ENCODE peak calls at places on chromosomes 3 and 15, in six cellular contexts. A, Q, D, W, S and N are unnamed samples.

GRCh38 chr3:50356553-50356952 is 2.8 kb downstream of the TMEM115 start:
- DNase-seq in Q (peak), A (peak), W (no peak), S (no peak), D (no peak), N (no peak)

GRCh38 chr3:138125548-138126221 is 6.5 kb downstream of the A4GNT start:
- DNase-seq in W (no peak), Q (peak), A (no peak), D (no peak), S (no peak), N (no peak)

GRCh38 chr3:145557405-145557804 is 603.6 kb downstream of the PLOD2 start:
- DNase-seq in S (no peak), Q (peak), A (peak), D (no peak), W (no peak), N (no peak)

GRCh38 chr3:124599779-124600693 is 130.2 kb upstream of the UMPS start:
- DNase-seq in D (no peak), S (no peak), W (peak), A (no peak), Q (peak), N (no peak)

GRCh38 chr3:150054635-150055034 is 83.9 kb upstream of the PFN2 start:
- DNase-seq in A (no peak), Q (no peak), W (no peak), D (no peak), S (no peak), N (no peak)

GRCh38 chr3:138062626-138063025 is 52.7 kb downstream of the CLDN18 start:
- DNase-seq in D (no peak), W (no peak), A (no peak), S (no peak), Q (peak), N (peak)

GRCh38 chr3:72334681-72335457 is 513.4 kb downstream of the SHQ1 start:
- DNase-seq in D (no peak), Q (no peak), A (no peak), W (no peak), S (no peak), N (no peak)

GRCh38 chr15:100349321-100349695 is 7.5 kb upstream of the ADAMTS17 start:
- DNase-seq in A (no peak), D (no peak), Q (no peak), W (no peak), S (no peak), N (no peak)

GRCh38 chr15:27459836-27460235 is 488.9 kb downstream of the GABRG3 start:
- DNase-seq in W (no peak), D (no peak), A (no peak), S (no peak), Q (no peak), N (no peak)

GRCh38 chr15:27234593-27234992 is 263.6 kb downstream of the GABRG3 start:
- DNase-seq in D (no peak), W (no peak), Q (no peak), S (no peak), A (no peak), N (no peak)

GRCh38 chr15:58081446-58081845 is 15.9 kb upstream of the ALDH1A2 start:
- DNase-seq in A (no peak), D (no peak), S (no peak), Q (peak), W (no peak), N (no peak)

GRCh38 chr15:57565326-57565725 is 26.4 kb upstream of the MYZAP start:
- DNase-seq in D (no peak), Q (no peak), W (no peak), S (no peak), A (no peak), N (no peak)

GRCh38 chr15:69808756-69809155 is 289.0 kb downstream of the TLE3 start:
- DNase-seq in D (no peak), S (no peak), A (no peak), Q (peak), W (no peak), N (no peak)

GRCh38 chr3:36991923-36992805 is 767 bp downstream of the EPM2AIP1 start:
- DNase-seq in A (peak), W (peak), S (no peak), D (no peak), Q (peak), N (peak)

GRCh38 chr15:61275901-61276300 is 46.8 kb upstream of the RORA start:
- DNase-seq in D (no peak), S (no peak), W (no peak), A (no peak), Q (no peak), N (no peak)

GRCh38 chr15:27949089-27949488 is 150.0 kb downstream of the OCA2 start:
- DNase-seq in Q (no peak), D (no peak), W (no peak), S (no peak), A (no peak), N (no peak)

GRCh38 chr15:100081454-100081853 is 260.3 kb downstream of the ADAMTS17 start:
- DNase-seq in D (no peak), W (no peak), Q (no peak), A (no peak), S (no peak), N (no peak)

GRCh38 chr3:159828542-159828943 is 160.1 kb upstream of the IL12A start:
- DNase-seq in D (no peak), Q (peak), A (peak), W (peak), S (peak), N (no peak)

GRCh38 chr3:107665351-107665750 is 142.6 kb downstream of the BBX start:
- DNase-seq in Q (no peak), S (no peak), W (no peak), A (no peak), D (no peak), N (no peak)

GRCh38 chr3:65953881-65954733 is 84.6 kb downstream of the MAGI1 start:
- DNase-seq in A (peak), Q (peak), D (peak), W (no peak), S (no peak), N (no peak)

GRCh38 chr3:112759681-112760080 is 87.0 kb downstream of the CD200R1L start:
- DNase-seq in A (no peak), Q (no peak), S (no peak), D (no peak), W (no peak), N (no peak)

GRCh38 chr3:88408097-88408496 is 258.3 kb downstream of the C3orf38 start:
- DNase-seq in A (no peak), Q (no peak), D (no peak), W (no peak), S (no peak), N (no peak)

GRCh38 chr3:36373661-36374060 is 6.6 kb upstream of the STAC start:
- DNase-seq in D (no peak), Q (no peak), W (no peak), S (no peak), A (no peak), N (no peak)

GRCh38 chr15:83107841-83108181 is 366 bp downstream of the TM6SF1 start:
- DNase-seq in W (no peak), Q (no peak), D (no peak), S (no peak), A (no peak), N (no peak)

GRCh38 chr3:171813897-171814460 is 3.7 kb upstream of the PLD1 start:
- DNase-seq in W (no peak), A (no peak), D (no peak), S (peak), Q (peak), N (no peak)

GRCh38 chr3:30114918-30115317 is 491.5 kb upstream of the TGFBR2 start:
- DNase-seq in D (no peak), W (no peak), Q (no peak), A (no peak), S (no peak), N (no peak)

GRCh38 chr15:52790166-52790708 is at the start of gene ONECUT1:
- DNase-seq in A (peak), W (peak), S (peak), D (no peak), Q (peak), N (no peak)

GRCh38 chr3:179991877-179992276 is 44.9 kb downstream of the PEX5L start:
- DNase-seq in D (no peak), S (no peak), Q (peak), W (no peak), A (no peak), N (no peak)

GRCh38 chr3:36172699-36173098 is 207.6 kb upstream of the STAC start:
- DNase-seq in A (no peak), S (no peak), D (no peak), Q (no peak), W (no peak), N (no peak)

GRCh38 chr15:101027273-101027901 is 108.2 kb downstream of the LRRK1 start:
- DNase-seq in D (peak), A (no peak), S (no peak), W (no peak), Q (no peak), N (no peak)

GRCh38 chr15:57031605-57032004 is 113.2 kb downstream of the TCF12 start:
- DNase-seq in W (no peak), D (peak), S (peak), Q (peak), A (peak), N (no peak)

GRCh38 chr3:102790742-102791141 is 355.9 kb downstream of the ZPLD1 start:
- DNase-seq in W (no peak), Q (no peak), D (no peak), A (no peak), S (no peak), N (no peak)

GRCh38 chr3:105527949-105528348 is 161.2 kb downstream of the ALCAM start:
- DNase-seq in S (peak), D (no peak), Q (peak), W (no peak), A (no peak), N (no peak)

GRCh38 chr15:96360581-96361308 is 30.2 kb downstream of the NR2F2 start:
- DNase-seq in S (no peak), D (no peak), W (no peak), A (no peak), Q (no peak), N (no peak)

GRCh38 chr15:48040166-48040817 is 80.5 kb upstream of the SLC24A5 start:
- DNase-seq in W (peak), D (no peak), A (peak), S (no peak), Q (peak), N (no peak)

GRCh38 chr15:31337352-31338031 is 10.9 kb downstream of the KLF13 start:
- DNase-seq in A (no peak), S (no peak), D (no peak), Q (no peak), W (peak), N (no peak)

GRCh38 chr3:153165211-153165815 is 3.3 kb downstream of the RAP2B start:
- DNase-seq in D (no peak), S (no peak), W (peak), Q (peak), A (no peak), N (no peak)
- TF ChIP-seq CTCF in D (no peak), S (peak), W (peak), Q (peak), A (peak), N (peak)

DNA sequence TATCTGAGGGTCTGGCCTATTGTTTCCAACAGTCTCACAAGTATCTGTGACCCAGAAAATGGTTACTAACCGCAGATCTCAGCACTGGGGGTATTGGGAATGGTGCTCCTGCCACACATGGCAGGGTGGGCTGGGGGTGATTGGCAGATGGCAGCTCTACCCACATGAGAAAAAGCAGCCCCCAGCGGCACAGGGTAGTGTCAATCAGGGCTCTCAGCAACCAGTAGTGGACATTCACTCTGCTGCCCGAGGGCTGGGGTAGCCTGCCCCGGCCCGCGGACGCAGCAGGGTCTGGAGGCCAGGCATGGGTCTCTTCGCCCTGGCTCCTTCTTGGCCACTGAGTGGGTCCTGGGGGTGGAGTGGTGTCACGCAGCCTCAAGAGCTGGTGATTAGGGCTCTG is 8.6 kb downstream of the DNAH1 start:
- DNase-seq in A (no peak), D (no peak), W (no peak), S (no peak), Q (no peak), N (no peak)
- TF ChIP-seq CTCF in A (no peak), D (no peak), W (no peak), S (no peak), Q (no peak), N (no peak)

GRCh38 chr3:128983293-128984069 is 10.4 kb downstream of the CFAP92 start:
- DNase-seq in Q (no peak), A (no peak), D (no peak), S (no peak), W (no peak), N (no peak)
- TF ChIP-seq CTCF in Q (no peak), A (no peak), D (no peak), S (no peak), W (no peak), N (no peak)

DNA sequence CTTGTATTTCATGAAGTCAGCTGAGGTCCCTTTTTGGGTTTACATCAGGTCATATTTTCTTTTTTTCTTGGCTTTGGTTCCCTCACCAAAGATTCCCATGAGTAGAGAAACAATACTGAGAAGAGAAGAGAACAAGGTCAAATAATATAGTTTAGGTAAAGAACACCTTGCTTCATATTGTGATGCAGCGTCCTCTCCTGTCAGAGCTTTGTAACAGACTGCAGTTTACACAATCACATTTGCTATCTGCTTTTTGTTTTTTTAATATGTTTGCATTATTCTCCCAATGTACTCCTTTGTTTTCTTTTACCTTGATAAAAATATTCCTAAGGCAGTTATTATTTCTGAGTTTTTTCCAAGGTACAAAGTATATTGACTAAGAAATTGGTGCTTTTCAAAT is 283.2 kb downstream of the SHOX2 start:
- DNase-seq in W (no peak), D (no peak), Q (no peak), S (no peak), A (no peak), N (no peak)
- TF ChIP-seq CTCF in W (no peak), D (no peak), Q (no peak), S (no peak), A (no peak), N (no peak)

GRCh38 chr3:127825764-127826163 is 3.4 kb upstream of the MGLL start:
- DNase-seq in S (no peak), W (no peak), A (no peak), Q (no peak), D (no peak), N (no peak)
- TF ChIP-seq CTCF in S (no peak), W (no peak), A (no peak), Q (no peak), D (no peak), N (peak)